ENCODE peak calls at places on chromosome 3, in nine cellular contexts. Q, A, V, X, W, Z, F, G and R are unnamed samples.

GRCh38 chr3:193499801-193500485 is 54.8 kb downstream of the ATP13A4 start:
- DNase-seq in Q (no peak), A (peak; percentile 60), V (no peak), X (no peak), W (no peak), Z (no peak), F (no peak), G (no peak), R (no peak)

GRCh38 chr3:115623414-115623868 is at the start of gene GAP43:
- DNase-seq in Q (peak; percentile 84), A (peak; percentile 56), V (peak; percentile 64), X (no peak), W (peak; percentile 66), Z (peak; percentile 64), F (no peak), G (peak; percentile 86), R (peak; percentile 26)

GRCh38 chr3:127822166-127822835 is at the start of gene MGLL:
- DNase-seq in Q (peak; percentile 45), A (peak; percentile 41), V (peak; percentile 64), X (no peak), W (peak; percentile 49), Z (peak; percentile 42), F (no peak), G (peak; percentile 27), R (peak; percentile 67)

GRCh38 chr3:134373278-134373941 is 837 bp downstream of the AMOTL2 start:
- DNase-seq in Q (peak; percentile 92), A (peak; percentile 67), V (peak; percentile 92), X (no peak), W (peak; percentile 97), Z (peak; percentile 92), F (no peak), G (peak; percentile 95), R (peak; percentile 87)

GRCh38 chr3:127018306-127018828 is 35.5 kb downstream of the PLXNA1 start:
- DNase-seq in Q (no peak), A (no peak), V (no peak), X (no peak), W (no peak), Z (no peak), F (no peak), G (no peak), R (no peak)

GRCh38 chr3:121629601-121630000 is 31.1 kb downstream of the HCLS1 start:
- DNase-seq in Q (no peak), A (no peak), V (no peak), X (no peak), W (no peak), Z (no peak), F (no peak), G (no peak), R (no peak)

GRCh38 chr3:27535809-27536392 is 51.7 kb upstream of the SLC4A7 start:
- DNase-seq in Q (peak; percentile 44), A (peak; percentile 62), V (peak; percentile 84), X (no peak), W (no peak), Z (peak; percentile 75), F (no peak), G (no peak), R (no peak)

GRCh38 chr3:167940241-167940640 is 155.5 kb downstream of the GOLIM4 start:
- DNase-seq in Q (peak; percentile 25), A (no peak), V (no peak), X (no peak), W (no peak), Z (peak; percentile 17), F (no peak), G (peak; percentile 9), R (no peak)

GRCh38 chr3:171770689-171771620 is 39.3 kb downstream of the PLD1 start:
- DNase-seq in Q (peak; percentile 90), A (peak; percentile 82), V (peak; percentile 53), X (no peak), W (no peak), Z (peak; percentile 90), F (peak; percentile 39), G (peak; percentile 93), R (peak; percentile 78)

GRCh38 chr3:190076601-190077444 is 43.9 kb downstream of the P3H2 start:
- DNase-seq in Q (peak; percentile 96), A (peak; percentile 96), V (peak; percentile 98), X (no peak), W (peak; percentile 75), Z (peak; percentile 97), F (no peak), G (peak; percentile 94), R (peak; percentile 76)